ENCODE peak calls at places on chromosomes 4 and X, in seven cellular contexts. One of them, this sample, is unnamed.
A peak's percentile ranks its signal among the peaks of the same experiment; 100 is the strongest.

GRCh38 chr4:104447346-104447745 is 47.3 kb downstream of the CXXC4 start:
- DNase-seq in right atrium auricular region: no peak
- DNase-seq in head of caudate nucleus: no peak
- DNase-seq in T-helper 2 cell: no peak
- DNase-seq in stimulated activated CD8-positive, alpha-beta memory T cell treated with anti-CD3 and anti-CD28 coated beads, Interleukin-7, amount 100 ng/mL, for 24 hours: no peak
- DNase-seq in AG10803: no peak
- DNase-seq in LoVo: no peak
- DNase-seq in this sample: no peak

GRCh38 chr4:17027495-17027894 is 129.1 kb upstream of the LDB2 start:
- DNase-seq in right atrium auricular region: no peak
- DNase-seq in head of caudate nucleus: peak; percentile 20
- DNase-seq in T-helper 2 cell: no peak
- DNase-seq in stimulated activated CD8-positive, alpha-beta memory T cell treated with anti-CD3 and anti-CD28 coated beads, Interleukin-7, amount 100 ng/mL, for 24 hours: no peak
- DNase-seq in AG10803: peak; percentile 95
- DNase-seq in LoVo: no peak
- DNase-seq in this sample: no peak

GRCh38 chr4:86279247-86279960 is 80.4 kb downstream of the MAPK10 start:
- DNase-seq in right atrium auricular region: no peak
- DNase-seq in head of caudate nucleus: no peak
- DNase-seq in T-helper 2 cell: no peak
- DNase-seq in stimulated activated CD8-positive, alpha-beta memory T cell treated with anti-CD3 and anti-CD28 coated beads, Interleukin-7, amount 100 ng/mL, for 24 hours: no peak
- DNase-seq in AG10803: no peak
- DNase-seq in LoVo: no peak
- DNase-seq in this sample: no peak

GRCh38 chr4:37836838-37837413 is 10.4 kb downstream of the PGM2 start:
- DNase-seq in right atrium auricular region: no peak
- DNase-seq in head of caudate nucleus: no peak
- DNase-seq in T-helper 2 cell: no peak
- DNase-seq in stimulated activated CD8-positive, alpha-beta memory T cell treated with anti-CD3 and anti-CD28 coated beads, Interleukin-7, amount 100 ng/mL, for 24 hours: no peak
- DNase-seq in AG10803: no peak
- DNase-seq in LoVo: no peak
- DNase-seq in this sample: no peak

GRCh38 chrX:71815906-71816156 is 52.7 kb downstream of the CXorf49B start:
- DNase-seq in right atrium auricular region: no peak
- DNase-seq in head of caudate nucleus: no peak
- DNase-seq in T-helper 2 cell: no peak
- DNase-seq in stimulated activated CD8-positive, alpha-beta memory T cell treated with anti-CD3 and anti-CD28 coated beads, Interleukin-7, amount 100 ng/mL, for 24 hours: no peak
- DNase-seq in AG10803: no peak
- DNase-seq in LoVo: no peak
- DNase-seq in this sample: no peak

GRCh38 chr4:41880840-41881831 is 54.1 kb upstream of the TMEM33 start:
- DNase-seq in right atrium auricular region: no peak
- DNase-seq in head of caudate nucleus: no peak
- DNase-seq in T-helper 2 cell: no peak
- DNase-seq in stimulated activated CD8-positive, alpha-beta memory T cell treated with anti-CD3 and anti-CD28 coated beads, Interleukin-7, amount 100 ng/mL, for 24 hours: no peak
- DNase-seq in AG10803: no peak
- DNase-seq in LoVo: no peak
- DNase-seq in this sample: no peak

GRCh38 chr4:86014599-86014998 is 345.3 kb downstream of the MAPK10 start:
- DNase-seq in right atrium auricular region: no peak
- DNase-seq in head of caudate nucleus: no peak
- DNase-seq in T-helper 2 cell: no peak
- DNase-seq in stimulated activated CD8-positive, alpha-beta memory T cell treated with anti-CD3 and anti-CD28 coated beads, Interleukin-7, amount 100 ng/mL, for 24 hours: no peak
- DNase-seq in AG10803: no peak
- DNase-seq in LoVo: no peak
- DNase-seq in this sample: no peak

GRCh38 chr4:24980064-24980690 is 50.6 kb downstream of the LGI2 start:
- DNase-seq in right atrium auricular region: peak; percentile 78
- DNase-seq in head of caudate nucleus: peak; percentile 37
- DNase-seq in T-helper 2 cell: no peak
- DNase-seq in stimulated activated CD8-positive, alpha-beta memory T cell treated with anti-CD3 and anti-CD28 coated beads, Interleukin-7, amount 100 ng/mL, for 24 hours: peak; percentile 9
- DNase-seq in AG10803: peak; percentile 77
- DNase-seq in LoVo: peak; percentile 69
- DNase-seq in this sample: peak; percentile 54

GRCh38 chr4:7045961-7046921 is 3.1 kb downstream of the TADA2B start:
- DNase-seq in right atrium auricular region: no peak
- DNase-seq in head of caudate nucleus: no peak
- DNase-seq in T-helper 2 cell: no peak
- DNase-seq in stimulated activated CD8-positive, alpha-beta memory T cell treated with anti-CD3 and anti-CD28 coated beads, Interleukin-7, amount 100 ng/mL, for 24 hours: no peak
- DNase-seq in AG10803: peak; percentile 59
- DNase-seq in LoVo: no peak
- DNase-seq in this sample: no peak

GRCh38 chr4:138686078-138686477 is 329.5 kb upstream of the NOCT start:
- DNase-seq in right atrium auricular region: no peak
- DNase-seq in head of caudate nucleus: no peak
- DNase-seq in T-helper 2 cell: no peak
- DNase-seq in stimulated activated CD8-positive, alpha-beta memory T cell treated with anti-CD3 and anti-CD28 coated beads, Interleukin-7, amount 100 ng/mL, for 24 hours: no peak
- DNase-seq in AG10803: no peak
- DNase-seq in LoVo: no peak
- DNase-seq in this sample: no peak

GRCh38 chr4:116150152-116150551 is 935.2 kb downstream of the TRAM1L1 start:
- DNase-seq in right atrium auricular region: no peak
- DNase-seq in head of caudate nucleus: no peak
- DNase-seq in T-helper 2 cell: no peak
- DNase-seq in stimulated activated CD8-positive, alpha-beta memory T cell treated with anti-CD3 and anti-CD28 coated beads, Interleukin-7, amount 100 ng/mL, for 24 hours: no peak
- DNase-seq in AG10803: no peak
- DNase-seq in LoVo: no peak
- DNase-seq in this sample: no peak

GRCh38 chr4:105061720-105062119 is 85.0 kb upstream of the TET2 start:
- DNase-seq in right atrium auricular region: no peak
- DNase-seq in head of caudate nucleus: no peak
- DNase-seq in T-helper 2 cell: no peak
- DNase-seq in stimulated activated CD8-positive, alpha-beta memory T cell treated with anti-CD3 and anti-CD28 coated beads, Interleukin-7, amount 100 ng/mL, for 24 hours: no peak
- DNase-seq in AG10803: no peak
- DNase-seq in LoVo: no peak
- DNase-seq in this sample: no peak